ENCODE peak calls at places on chromosomes 13 and 19, in seven cellular contexts. X is sigmoid colon, Q is Caco-2, A is astrocyte, F is kidney epithelial cell, S is fibroblast of lung, C is ovary. M is an unnamed sample.
A peak's percentile ranks its signal among the peaks of the same experiment; 100 is the strongest.

GRCh38 chr13:63954683-63955082 is 2539.0 kb upstream of the PCDH20 start:
- DNase-seq in X (no peak), Q (no peak), A (no peak), F (no peak), S (no peak), C (no peak), M (no peak)

GRCh38 chr19:2887391-2887914 is 13.3 kb upstream of the ZNF57 start:
- DNase-seq in X (no peak), Q (peak; percentile 60), A (peak; percentile 32), F (no peak), S (peak; percentile 73), C (peak; percentile 39), M (peak; percentile 29)

GRCh38 chr13:113044431-113045114 is 61.0 kb upstream of the F7 start:
- DNase-seq in X (no peak), Q (no peak), A (no peak), F (no peak), S (no peak), C (no peak), M (no peak)

GRCh38 chr19:47123406-47123805 is 7.2 kb upstream of the SAE1 start:
- DNase-seq in X (no peak), Q (no peak), A (no peak), F (no peak), S (no peak), C (no peak), M (no peak)

GRCh38 chr19:41870401-41870873 is 6.6 kb upstream of the CD79A start:
- DNase-seq in X (no peak), Q (no peak), A (peak; percentile 70), F (no peak), S (peak; percentile 21), C (no peak), M (no peak)

GRCh38 chr13:52926971-52927370 is 78.5 kb upstream of the PCDH8 start:
- DNase-seq in X (no peak), Q (no peak), A (no peak), F (no peak), S (no peak), C (no peak), M (no peak)

GRCh38 chr13:105925496-105925895 is 610.0 kb downstream of the EFNB2 start:
- DNase-seq in X (no peak), Q (no peak), A (peak; percentile 81), F (peak; percentile 1), S (peak; percentile 90), C (no peak), M (no peak)

GRCh38 chr19:31152906-31153305 is 196.3 kb downstream of the TSHZ3 start:
- DNase-seq in X (no peak), Q (no peak), A (peak; percentile 20), F (no peak), S (no peak), C (no peak), M (no peak)

GRCh38 chr13:74573654-74574053 is 439.4 kb upstream of the KLF12 start:
- DNase-seq in X (no peak), Q (peak; percentile 9), A (no peak), F (no peak), S (no peak), C (no peak), M (no peak)

GRCh38 chr13:113897161-113897560 is 33.3 kb upstream of the GAS6 start:
- DNase-seq in X (no peak), Q (no peak), A (peak; percentile 99), F (peak; percentile 97), S (peak; percentile 83), C (peak; percentile 12), M (peak; percentile 89)

GRCh38 chr13:24226762-24227161 is 66.2 kb downstream of the SPATA13 start:
- DNase-seq in X (no peak), Q (no peak), A (no peak), F (no peak), S (no peak), C (no peak), M (no peak)

GRCh38 chr13:80341098-80341701 is at the start of gene SPRY2:
- DNase-seq in X (peak; percentile 97), Q (peak; percentile 93), A (peak; percentile 95), F (peak; percentile 83), S (peak; percentile 98), C (peak; percentile 90), M (peak; percentile 78)

GRCh38 chr13:31092631-31093030 is 69.1 kb downstream of the HSPH1 start:
- DNase-seq in X (no peak), Q (no peak), A (no peak), F (no peak), S (no peak), C (no peak), M (no peak)

GRCh38 chr19:4431808-4432674 is 25.6 kb downstream of the UBXN6 start:
- DNase-seq in X (no peak), Q (no peak), A (no peak), F (no peak), S (no peak), C (peak; percentile 59), M (no peak)

GRCh38 chr13:48547663-48548092 is 14.8 kb upstream of the RCBTB2 start:
- DNase-seq in X (no peak), Q (no peak), A (no peak), F (no peak), S (no peak), C (no peak), M (no peak)

GRCh38 chr13:65378943-65379519 is 1851.1 kb downstream of the PCDH9 start:
- DNase-seq in X (no peak), Q (no peak), A (peak; percentile 26), F (no peak), S (peak; percentile 53), C (no peak), M (no peak)

GRCh38 chr13:93226623-93227279 is at the start of gene GPC6:
- DNase-seq in X (peak; percentile 78), Q (no peak), A (peak; percentile 99), F (peak; percentile 62), S (peak; percentile 96), C (no peak), M (peak; percentile 91)

GRCh38 chr19:9913237-9914000 is 22.9 kb downstream of the OLFM2 start:
- DNase-seq in X (no peak), Q (peak; percentile 27), A (no peak), F (no peak), S (no peak), C (peak; percentile 42), M (no peak)

GRCh38 chr19:5358173-5358800 is 17.7 kb upstream of the PTPRS start:
- DNase-seq in X (no peak), Q (peak; percentile 38), A (peak; percentile 19), F (no peak), S (no peak), C (no peak), M (no peak)

GRCh38 chr19:12838893-12839656 is 760 bp downstream of the MAST1 start:
- DNase-seq in X (no peak), Q (no peak), A (no peak), F (no peak), S (no peak), C (no peak), M (no peak)

GRCh38 chr19:12840091-12841079 is 2.1 kb downstream of the MAST1 start:
- DNase-seq in X (no peak), Q (peak; percentile 76), A (no peak), F (no peak), S (peak; percentile 62), C (peak; percentile 70), M (peak; percentile 20)

GRCh38 chr19:12843328-12843727 is 5.0 kb downstream of the MAST1 start:
- DNase-seq in X (no peak), Q (no peak), A (no peak), F (no peak), S (no peak), C (no peak), M (no peak)

GRCh38 chr19:12842511-12842910 is 4.2 kb downstream of the MAST1 start:
- DNase-seq in X (no peak), Q (no peak), A (no peak), F (no peak), S (no peak), C (no peak), M (no peak)

GRCh38 chr19:12841094-12841493 is 2.8 kb downstream of the MAST1 start:
- DNase-seq in X (no peak), Q (no peak), A (no peak), F (no peak), S (peak; percentile 30), C (no peak), M (no peak)
- H3K4me3 ChIP-seq in X (no peak overlapping the region), Q (no peak overlapping the region), A (peak overlapping the region; percentile 40), F (peak overlapping the region; percentile 18), S (peak overlapping the region; percentile 1), C (no peak overlapping the region), M (peak overlapping the region; percentile 40)

DNA sequence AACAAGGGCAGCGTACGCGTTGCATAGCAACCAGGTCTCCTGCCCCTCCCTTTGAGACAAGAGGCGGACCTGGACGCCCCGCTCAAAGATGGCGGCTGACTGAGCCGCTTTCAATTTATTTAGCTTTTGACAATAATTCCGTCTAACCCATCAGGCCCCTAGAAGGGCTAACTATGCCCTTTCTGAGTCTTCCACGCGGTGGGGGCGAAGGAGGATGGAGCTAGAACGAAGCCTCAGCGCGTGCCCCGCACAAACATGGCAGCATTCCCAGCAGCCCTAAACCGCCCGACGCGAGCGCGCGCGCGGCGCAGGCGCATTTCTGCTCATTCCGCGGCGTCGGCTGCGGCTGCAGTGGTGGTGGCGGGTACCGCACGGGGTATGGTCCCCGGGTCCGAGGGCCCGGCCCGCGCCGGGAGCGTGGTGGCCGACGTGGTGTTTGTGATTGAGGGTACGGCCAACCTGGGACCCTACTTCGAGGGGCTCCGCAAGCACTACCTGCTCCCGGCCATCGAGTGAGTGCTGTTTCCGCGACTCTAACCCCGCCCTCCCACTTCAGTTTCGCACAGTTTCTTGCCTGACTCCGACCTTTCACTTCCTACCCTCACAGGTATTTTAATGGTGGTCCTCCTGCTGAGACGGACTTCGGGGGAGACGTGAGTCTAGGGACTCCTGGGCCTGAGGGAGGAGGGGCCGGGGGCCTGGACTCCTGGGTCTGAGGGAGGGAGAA is at the start of gene MED25:
- DNase-seq in X (peak; percentile 91), Q (peak; percentile 93), A (peak; percentile 56), F (peak; percentile 41), S (peak; percentile 88), C (peak; percentile 94), M (peak; percentile 50)
- TF ChIP-seq CTCF in X (peak; percentile 41), Q (peak; percentile 48), A (no peak), F (no peak), S (no peak), C (no peak), M (no peak)

GRCh38 chr19:51367565-51368365 is 1.0 kb downstream of the CLDND2 start:
- DNase-seq in X (peak; percentile 100), Q (peak; percentile 99), A (peak; percentile 94), F (peak; percentile 85), S (peak; percentile 98), C (peak; percentile 99), M (peak; percentile 64)
- H3K4me3 ChIP-seq in X (peak overlapping the region; percentile 93), Q (peak overlapping the region; percentile 77), A (peak overlapping the region; percentile 73), F (peak overlapping the region; percentile 90), S (peak overlapping the region; percentile 88), C (peak overlapping the region; percentile 95), M (peak overlapping the region; percentile 96)

GRCh38 chr13:22757530-22758120 is 423.2 kb upstream of the SGCG start:
- DNase-seq in X (no peak), Q (no peak), A (no peak), F (no peak), S (peak; percentile 56), C (no peak), M (no peak)
- TF ChIP-seq CTCF in X (no peak), Q (peak; percentile 57), A (peak; percentile 40), F (no peak), S (peak; percentile 44), C (no peak), M (peak; percentile 54)

M was measured in epithelial cell of proximal tubule.